ENCODE peak calls at places on chromosomes 11 and 22, in nine cellular contexts. Y is suprapubic skin; L is prostate gland; P is body of pancreas; X is ovary; B is lower lobe of right lung; T is HCT116; S is CD8-positive, alpha-beta memory T cell; Z is IMR-90. V is an unnamed sample. For H3K36me3, the result is how much of the 10 kb centered on the place peaks cover.

GRCh38 chr11:76736773-76737495 is 46.2 kb upstream of the TSKU start:
- DNase-seq in Y (no peak), L (no peak), P (no peak), X (no peak), B (no peak), T (no peak), S (no peak), Z (no peak), V (no peak)

GRCh38 chr11:102933627-102934026 is 21.9 kb downstream of the MMP13 start:
- DNase-seq in Y (no peak), L (no peak), P (no peak), X (no peak), B (no peak), T (no peak), S (no peak), Z (no peak), V (no peak)

GRCh38 chr22:32831571-32831970 is 30.1 kb downstream of the TIMP3 start:
- DNase-seq in Y (no peak), L (no peak), P (no peak), X (no peak), B (no peak), T (no peak), S (no peak), Z (no peak), V (no peak)

GRCh38 chr11:117828641-117829368 is 4.3 kb upstream of the FXYD2 start:
- DNase-seq in Y (peak), L (no peak), P (peak), X (peak), B (peak), T (no peak), S (peak), Z (peak), V (peak)

GRCh38 chr11:107232451-107232850 is 214.2 kb upstream of the GUCY1A2 start:
- DNase-seq in Y (no peak), L (no peak), P (no peak), X (no peak), B (no peak), T (no peak), S (no peak), Z (no peak), V (no peak)

GRCh38 chr11:72343159-72343756 is 91.1 kb downstream of the CLPB start:
- DNase-seq in Y (no peak), L (no peak), P (no peak), X (no peak), B (no peak), T (no peak), S (no peak), Z (no peak), V (no peak)

GRCh38 chr11:91795139-91795887 is 429.3 kb upstream of the FAT3 start:
- DNase-seq in Y (no peak), L (no peak), P (no peak), X (no peak), B (no peak), T (no peak), S (no peak), Z (no peak), V (no peak)

GRCh38 chr11:111194789-111195188 is 50.7 kb upstream of the POU2AF2 start:
- DNase-seq in Y (no peak), L (no peak), P (no peak), X (no peak), B (no peak), T (no peak), S (no peak), Z (no peak), V (no peak)

GRCh38 chr11:46663277-46663940 is 37.0 kb downstream of the ARHGAP1 start:
- DNase-seq in Y (no peak), L (no peak), P (no peak), X (no peak), B (no peak), T (no peak), S (no peak), Z (peak), V (no peak)

GRCh38 chr11:109867784-109868183 is 225.4 kb upstream of the ZC3H12C start:
- DNase-seq in Y (no peak), L (no peak), P (no peak), X (no peak), B (no peak), T (no peak), S (no peak), Z (no peak), V (no peak)

GRCh38 chr11:68381716-68382115 is 69.3 kb downstream of the LRP5 start:
- DNase-seq in Y (no peak), L (no peak), P (no peak), X (no peak), B (no peak), T (no peak), S (no peak), Z (no peak), V (no peak)

GRCh38 chr11:43316451-43316850 is 4.7 kb downstream of the API5 start:
- DNase-seq in Y (no peak), L (no peak), P (no peak), X (no peak), B (no peak), T (no peak), S (peak), Z (peak), V (peak)

GRCh38 chr11:68099474-68100405 is 21.4 kb downstream of the CHKA start:
- DNase-seq in Y (no peak), L (peak), P (peak), X (peak), B (peak), T (no peak), S (no peak), Z (no peak), V (no peak)

GRCh38 chr22:41511521-41511968 is 32.7 kb downstream of the POLR3H start:
- DNase-seq in Y (no peak), L (no peak), P (no peak), X (no peak), B (no peak), T (no peak), S (no peak), Z (no peak), V (no peak)

GRCh38 chr22:43587574-43587973 is 175.8 kb downstream of the MPPED1 start:
- DNase-seq in Y (no peak), L (no peak), P (no peak), X (no peak), B (no peak), T (no peak), S (no peak), Z (peak), V (no peak)

GRCh38 chr11:24837112-24837511 is 340.3 kb downstream of the LUZP2 start:
- DNase-seq in Y (no peak), L (no peak), P (no peak), X (no peak), B (no peak), T (no peak), S (no peak), Z (no peak), V (peak)

GRCh38 chr11:61488651-61489291 is 19.8 kb upstream of the LRRC10B start:
- DNase-seq in Y (no peak), L (peak), P (peak), X (peak), B (no peak), T (no peak), S (no peak), Z (no peak), V (peak)

GRCh38 chr11:102780491-102780918 is at the start of gene MMP10:
- DNase-seq in Y (no peak), L (no peak), P (no peak), X (no peak), B (no peak), T (peak), S (no peak), Z (peak), V (peak)

GRCh38 chr11:128271401-128271800 is 316.0 kb downstream of the ETS1 start:
- DNase-seq in Y (no peak), L (no peak), P (no peak), X (no peak), B (no peak), T (no peak), S (peak), Z (no peak), V (no peak)

GRCh38 chr11:75524576-75525432 is 937 bp downstream of the GDPD5 start:
- DNase-seq in Y (peak), L (no peak), P (peak), X (peak), B (no peak), T (no peak), S (peak), Z (peak), V (peak)

GRCh38 chr11:66638177-66639065 is at the start of gene RBM4:
- DNase-seq in Y (peak), L (peak), P (peak), X (peak), B (peak), T (peak), S (peak), Z (peak), V (peak)

GRCh38 chr22:27874185-27874584 is 44.9 kb downstream of the PITPNB start:
- DNase-seq in Y (no peak), L (no peak), P (no peak), X (no peak), B (no peak), T (no peak), S (no peak), Z (no peak), V (no peak)

GRCh38 chr22:36367479-36367878 is 20.3 kb downstream of the MYH9 start:
- DNase-seq in Y (no peak), L (no peak), P (peak), X (no peak), B (peak), T (no peak), S (no peak), Z (no peak), V (no peak)
- H3K36me3 ChIP-seq in Y (under half), L (under half), P (under half), X (under half), B (under half), T (under half), S (under half), Z (under half), V (under half)

GRCh38 chr22:49872347-49872746 is 18.7 kb downstream of the ZBED4 start:
- DNase-seq in Y (no peak), L (no peak), P (no peak), X (no peak), B (no peak), T (no peak), S (no peak), Z (no peak), V (no peak)
- H3K36me3 ChIP-seq in Y (under half), L (under half), P (under half), X (under half), B (under half), T (under half), S (under half), Z (under half), V (under half)

GRCh38 chr11:130892847-130893246 is 23.4 kb downstream of the SNX19 start:
- DNase-seq in Y (no peak), L (no peak), P (no peak), X (no peak), B (no peak), T (no peak), S (no peak), Z (no peak), V (no peak)

GRCh38 chr11:130888790-130889189 is 27.5 kb downstream of the SNX19 start:
- DNase-seq in Y (no peak), L (no peak), P (no peak), X (no peak), B (no peak), T (no peak), S (no peak), Z (no peak), V (no peak)

GRCh38 chr11:130894322-130895025 is 21.8 kb downstream of the SNX19 start:
- DNase-seq in Y (no peak), L (peak), P (peak), X (peak), B (peak), T (peak), S (peak), Z (peak), V (peak)

GRCh38 chr11:130890039-130890745 is 26.1 kb downstream of the SNX19 start:
- DNase-seq in Y (no peak), L (no peak), P (no peak), X (no peak), B (no peak), T (no peak), S (no peak), Z (peak), V (no peak)

DNA sequence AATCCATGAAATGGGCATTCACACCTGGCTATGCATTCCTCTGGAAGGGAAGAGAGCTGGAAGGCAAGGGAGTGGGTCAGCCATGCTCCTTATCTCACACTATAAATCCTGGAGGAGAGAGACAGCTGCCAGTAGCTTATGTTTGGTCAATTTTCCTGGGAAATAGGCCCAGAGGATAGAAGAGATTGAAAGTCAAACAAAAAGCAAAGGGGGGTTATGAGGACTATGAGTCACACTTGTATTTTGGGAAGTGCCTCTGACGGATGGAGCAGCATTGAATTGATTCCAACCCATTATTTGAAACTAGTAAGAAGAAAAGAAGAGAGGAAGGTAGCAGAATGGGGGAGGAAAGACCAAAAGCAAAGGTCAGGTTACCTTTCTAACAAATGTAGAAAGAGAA is 25.0 kb downstream of the SNX19 start:
- DNase-seq in Y (no peak), L (no peak), P (no peak), X (no peak), B (no peak), T (no peak), S (no peak), Z (peak), V (no peak)
- H3K36me3 ChIP-seq in Y (under half), L (under half), P (under half), X (under half), B (half or more), T (under half), S (under half), Z (under half), V (half or more)

GRCh38 chr11:121901853-121902252 is 214.2 kb downstream of the BLID start:
- DNase-seq in Y (no peak), L (no peak), P (no peak), X (no peak), B (no peak), T (no peak), S (no peak), Z (no peak), V (no peak)

GRCh38 chr11:121907379-121907778 is 208.6 kb downstream of the BLID start:
- DNase-seq in Y (no peak), L (no peak), P (no peak), X (no peak), B (no peak), T (no peak), S (no peak), Z (no peak), V (no peak)

GRCh38 chr11:121898913-121899312 is 217.1 kb downstream of the BLID start:
- DNase-seq in Y (no peak), L (no peak), P (no peak), X (no peak), B (no peak), T (no peak), S (no peak), Z (peak), V (no peak)

GRCh38 chr11:121899534-121899933 is 216.5 kb downstream of the BLID start:
- DNase-seq in Y (no peak), L (no peak), P (no peak), X (no peak), B (no peak), T (no peak), S (no peak), Z (no peak), V (no peak)

GRCh38 chr11:121904148-121904547 is 211.9 kb downstream of the BLID start:
- DNase-seq in Y (no peak), L (no peak), P (no peak), X (no peak), B (peak), T (no peak), S (no peak), Z (no peak), V (no peak)
- H3K36me3 ChIP-seq in Y (under half), L (under half), P (under half), X (under half), B (under half), T (under half), S (under half), Z (under half), V (under half)

DNA sequence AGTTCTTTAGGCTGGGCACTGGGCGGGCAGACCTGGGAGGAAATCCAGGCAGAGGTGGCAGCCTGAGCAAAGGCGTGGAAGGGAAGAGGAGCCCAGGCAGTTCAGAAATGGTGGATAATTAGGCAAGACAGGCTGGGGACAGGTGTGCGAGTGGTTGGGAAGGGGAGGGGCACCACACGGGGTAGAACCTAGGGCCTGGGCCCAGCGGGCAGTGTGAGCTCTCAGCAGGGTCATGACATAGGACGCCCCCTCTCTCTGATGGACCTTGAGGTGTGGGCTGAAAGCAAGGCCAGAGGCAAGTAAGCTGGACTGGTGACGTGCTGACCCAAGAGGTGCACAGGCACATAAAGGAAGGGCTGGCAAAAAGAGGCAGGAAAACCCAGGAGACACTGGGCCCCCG is 6.8 kb downstream of the UFD1 start:
- DNase-seq in Y (no peak), L (no peak), P (no peak), X (no peak), B (no peak), T (no peak), S (no peak), Z (no peak), V (no peak)
- H3K36me3 ChIP-seq in Y (half or more), L (under half), P (under half), X (under half), B (half or more), T (half or more), S (half or more), Z (half or more), V (half or more)

GRCh38 chr11:11218287-11218986 is 134.6 kb downstream of the CSNK2A3 start:
- DNase-seq in Y (no peak), L (peak), P (peak), X (no peak), B (no peak), T (no peak), S (no peak), Z (no peak), V (no peak)
- H3K36me3 ChIP-seq in Y (under half), L (under half), P (under half), X (under half), B (under half), T (under half), S (under half), Z (under half), V (under half)

GRCh38 chr11:112794321-112794720 is 166.9 kb upstream of the NCAM1 start:
- DNase-seq in Y (no peak), L (no peak), P (no peak), X (no peak), B (no peak), T (no peak), S (no peak), Z (no peak), V (no peak)

GRCh38 chr11:112795142-112795815 is 165.9 kb upstream of the NCAM1 start:
- DNase-seq in Y (no peak), L (no peak), P (no peak), X (no peak), B (no peak), T (peak), S (no peak), Z (peak), V (no peak)

GRCh38 chr11:112790286-112790685 is 170.9 kb upstream of the NCAM1 start:
- DNase-seq in Y (no peak), L (no peak), P (no peak), X (no peak), B (no peak), T (no peak), S (no peak), Z (no peak), V (no peak)

GRCh38 chr11:112795896-112796686 is 165.1 kb upstream of the NCAM1 start:
- DNase-seq in Y (no peak), L (no peak), P (no peak), X (no peak), B (no peak), T (no peak), S (no peak), Z (no peak), V (no peak)

GRCh38 chr11:112793416-112793815 is 167.8 kb upstream of the NCAM1 start:
- DNase-seq in Y (no peak), L (no peak), P (no peak), X (no peak), B (no peak), T (no peak), S (no peak), Z (no peak), V (no peak)
- H3K36me3 ChIP-seq in Y (under half), L (under half), P (under half), X (under half), B (under half), T (under half), S (under half), Z (under half), V (under half)

GRCh38 chr22:20199413-20199842 is 48.6 kb upstream of the CCDC188 start:
- DNase-seq in Y (no peak), L (no peak), P (no peak), X (no peak), B (no peak), T (no peak), S (no peak), Z (no peak), V (no peak)

GRCh38 chr22:20199906-20200305 is 49.1 kb upstream of the CCDC188 start:
- DNase-seq in Y (no peak), L (no peak), P (no peak), X (no peak), B (no peak), T (no peak), S (no peak), Z (no peak), V (no peak)

GRCh38 chr22:20201837-20202392 is 51.1 kb upstream of the CCDC188 start:
- DNase-seq in Y (no peak), L (no peak), P (no peak), X (no peak), B (no peak), T (no peak), S (no peak), Z (no peak), V (no peak)

GRCh38 chr22:20198527-20199319 is 47.9 kb upstream of the CCDC188 start:
- DNase-seq in Y (no peak), L (peak), P (no peak), X (no peak), B (no peak), T (no peak), S (no peak), Z (no peak), V (no peak)

DNA sequence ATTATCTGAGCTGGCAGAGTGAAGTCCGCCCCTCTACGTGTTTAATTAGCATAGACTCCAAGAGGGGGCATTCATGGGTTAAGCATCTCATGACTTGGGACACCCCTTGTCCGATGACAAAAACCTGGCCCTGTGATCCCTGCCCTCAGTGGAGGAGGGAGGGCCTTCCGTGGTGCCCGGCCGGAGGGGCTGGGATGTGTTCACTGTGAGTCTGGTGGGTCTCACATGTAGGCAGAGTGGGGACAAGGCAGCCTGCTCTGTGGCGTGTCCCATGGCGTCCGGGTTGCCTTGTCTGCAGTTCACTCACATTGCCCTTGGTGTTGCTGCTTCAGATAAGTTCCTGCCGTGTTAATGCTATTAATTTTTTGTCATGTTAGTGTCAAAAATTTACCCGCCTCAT is 49.6 kb upstream of the CCDC188 start:
- DNase-seq in Y (no peak), L (no peak), P (no peak), X (no peak), B (no peak), T (no peak), S (no peak), Z (no peak), V (no peak)
- H3K36me3 ChIP-seq in Y (under half), L (under half), P (under half), X (under half), B (under half), T (under half), S (under half), Z (under half), V (under half)

DNA sequence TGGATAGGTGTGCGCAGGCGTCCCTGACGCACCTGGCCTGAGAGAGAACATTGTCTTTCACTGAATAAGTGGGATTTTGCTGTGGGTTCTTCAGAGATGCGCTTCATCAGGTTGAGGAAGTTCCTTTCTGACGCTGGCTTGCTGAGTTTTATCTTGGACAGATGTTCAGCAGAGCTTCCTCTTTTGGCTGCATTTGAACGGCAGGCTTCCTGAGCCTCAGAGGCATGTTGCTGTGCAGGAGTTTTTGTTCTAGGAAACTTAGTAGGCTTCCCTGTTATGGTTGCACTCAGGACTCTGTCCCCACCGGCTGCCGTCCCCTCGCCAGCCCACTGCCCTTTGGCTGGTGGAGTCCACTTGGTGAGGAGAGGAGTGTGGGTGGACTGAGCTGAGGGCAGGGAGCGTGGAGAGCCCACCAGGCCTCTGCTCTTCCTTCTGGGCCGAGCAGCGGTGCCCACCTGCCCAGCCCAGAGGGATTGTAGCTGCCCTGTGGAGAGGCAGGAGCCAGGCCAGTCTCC is 17.2 kb downstream of the FRMD8 start:
- DNase-seq in Y (no peak), L (no peak), P (no peak), X (no peak), B (no peak), T (no peak), S (no peak), Z (no peak), V (no peak)
- H3K36me3 ChIP-seq in Y (half or more), L (under half), P (under half), X (under half), B (half or more), T (under half), S (under half), Z (half or more), V (half or more)